ENCODE peak calls at places on chromosomes 5 and 9, in six cellular contexts. E is upper lobe of left lung, B is HCT116, X is body of pancreas, G is adrenal gland, U is transverse colon. I is an unnamed sample.

GRCh38 chr9:98375138-98375726 is 119.8 kb upstream of the TBC1D2 start:
- DNase-seq in E (no peak), B (no peak), X (no peak), G (no peak), U (no peak), I (no peak)

GRCh38 chr5:127001621-127002296 is 28.6 kb downstream of the MARCHF3 start:
- DNase-seq in E (no peak), B (no peak), X (no peak), G (peak; percentile 64), U (no peak), I (no peak)

GRCh38 chr9:134175808-134176598 is 11.6 kb upstream of the RNU6ATAC start:
- DNase-seq in E (peak; percentile 80), B (no peak), X (no peak), G (peak; percentile 53), U (no peak), I (no peak)

GRCh38 chr9:35829084-35829763 is at the start of gene TMEM8B:
- DNase-seq in E (peak; percentile 100), B (peak; percentile 76), X (peak; percentile 96), G (peak; percentile 99), U (peak; percentile 97), I (peak; percentile 97)

GRCh38 chr5:6636293-6636692 is 3.1 kb downstream of the SRD5A1 start:
- DNase-seq in E (no peak), B (no peak), X (no peak), G (no peak), U (no peak), I (no peak)

GRCh38 chr9:87421734-87422133 is 75.9 kb upstream of the DAPK1 start:
- DNase-seq in E (no peak), B (no peak), X (no peak), G (no peak), U (no peak), I (no peak)

GRCh38 chr9:4508246-4508906 is 18.1 kb downstream of the SLC1A1 start:
- DNase-seq in E (no peak), B (no peak), X (no peak), G (no peak), U (no peak), I (no peak)

GRCh38 chr5:163397368-163397767 is 40.0 kb upstream of the CCNG1 start:
- DNase-seq in E (no peak), B (no peak), X (no peak), G (no peak), U (no peak), I (no peak)

GRCh38 chr5:138989720-138990119 is 114.6 kb upstream of the LRRTM2 start:
- DNase-seq in E (no peak), B (no peak), X (no peak), G (peak; percentile 89), U (no peak), I (no peak)

GRCh38 chr5:160293386-160293785 is 19.0 kb downstream of the CCNJL start:
- DNase-seq in E (no peak), B (no peak), X (no peak), G (no peak), U (no peak), I (no peak)

GRCh38 chr5:42951847-42952411 is 88.2 kb downstream of the ANXA2R start:
- DNase-seq in E (peak; percentile 88), B (no peak), X (no peak), G (peak; percentile 16), U (peak; percentile 33), I (no peak)

GRCh38 chr5:1074226-1074625 is 37.6 kb downstream of the SLC12A7 start:
- DNase-seq in E (peak; percentile 79), B (no peak), X (no peak), G (no peak), U (no peak), I (no peak)

GRCh38 chr5:141272906-141273305 is 27.7 kb downstream of the PCDHB15 start:
- DNase-seq in E (no peak), B (no peak), X (no peak), G (no peak), U (no peak), I (no peak)

GRCh38 chr9:78001946-78002731 is 29.5 kb downstream of the GNAQ start:
- DNase-seq in E (no peak), B (no peak), X (no peak), G (no peak), U (no peak), I (no peak)

GRCh38 chr5:181189363-181189961 is 15.5 kb downstream of the TRIM7 start:
- DNase-seq in E (peak; percentile 91), B (no peak), X (peak; percentile 33), G (peak; percentile 23), U (peak; percentile 45), I (no peak)

GRCh38 chr5:96478983-96479382 is 45.9 kb upstream of the PCSK1 start:
- DNase-seq in E (no peak), B (no peak), X (peak; percentile 18), G (no peak), U (no peak), I (no peak)

GRCh38 chr5:145925353-145925752 is 11.0 kb upstream of the SH3RF2 start:
- DNase-seq in E (no peak), B (no peak), X (no peak), G (no peak), U (no peak), I (no peak)

GRCh38 chr5:74141053-74141452 is 499.5 kb downstream of the ENC1 start:
- DNase-seq in E (no peak), B (no peak), X (no peak), G (no peak), U (no peak), I (no peak)

GRCh38 chr9:86721843-86722705 is 225.2 kb downstream of the GAS1 start:
- DNase-seq in E (no peak), B (no peak), X (peak; percentile 43), G (peak; percentile 17), U (no peak), I (peak; percentile 47)

GRCh38 chr9:35164711-35165110 is 2.9 kb downstream of the UNC13B start:
- DNase-seq in E (no peak), B (no peak), X (no peak), G (no peak), U (no peak), I (no peak)

GRCh38 chr5:142096382-142096781 is 12.2 kb upstream of the NDFIP1 start:
- DNase-seq in E (no peak), B (no peak), X (no peak), G (no peak), U (no peak), I (no peak)

GRCh38 chr9:127828262-127829031 is 25.8 kb downstream of the FPGS start:
- DNase-seq in E (peak; percentile 91), B (peak; percentile 41), X (peak; percentile 76), G (peak; percentile 92), U (peak; percentile 79), I (peak; percentile 87)
- TF ChIP-seq POLR2A in E (peak; percentile 80), B (peak; percentile 57), X (peak; percentile 64), G (peak; percentile 58), U (peak; percentile 57), I (peak; percentile 84)

GRCh38 chr9:23771746-23772145 is 54.3 kb downstream of the ELAVL2 start:
- DNase-seq in E (no peak), B (no peak), X (no peak), G (no peak), U (no peak), I (no peak)

GRCh38 chr9:23772384-23772783 is 53.7 kb downstream of the ELAVL2 start:
- DNase-seq in E (no peak), B (no peak), X (no peak), G (no peak), U (no peak), I (no peak)

GRCh38 chr9:23768861-23769260 is 57.2 kb downstream of the ELAVL2 start:
- DNase-seq in E (no peak), B (no peak), X (no peak), G (no peak), U (no peak), I (no peak)

GRCh38 chr9:23769307-23769935 is 56.6 kb downstream of the ELAVL2 start:
- DNase-seq in E (no peak), B (no peak), X (no peak), G (no peak), U (peak; percentile 11), I (no peak)

DNA sequence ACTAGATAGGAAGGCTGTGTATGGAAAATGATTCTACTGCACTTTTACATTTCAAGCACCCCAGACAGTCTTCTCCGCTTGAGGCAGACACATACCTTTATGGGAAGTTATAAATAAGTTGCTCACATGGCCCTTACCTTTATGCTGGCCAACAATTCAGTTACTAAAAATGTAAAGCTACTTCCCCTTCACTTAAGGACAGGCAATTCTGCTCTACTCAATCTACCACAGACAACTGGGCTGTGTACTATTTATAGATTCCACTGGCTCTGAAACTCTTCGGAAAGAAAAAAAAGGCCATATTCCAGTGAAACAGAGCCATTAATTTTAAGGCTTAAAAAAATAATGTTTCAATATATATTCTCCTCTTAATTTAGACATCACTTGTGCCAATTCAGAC is 59.4 kb downstream of the ELAVL2 start:
- DNase-seq in E (no peak), B (no peak), X (no peak), G (no peak), U (no peak), I (no peak)
- H3K27ac ChIP-seq in E (no peak overlapping the region), B (no peak overlapping the region), X (no peak overlapping the region), G (no peak overlapping the region), U (no peak overlapping the region), I (no peak overlapping the region)

DNA sequence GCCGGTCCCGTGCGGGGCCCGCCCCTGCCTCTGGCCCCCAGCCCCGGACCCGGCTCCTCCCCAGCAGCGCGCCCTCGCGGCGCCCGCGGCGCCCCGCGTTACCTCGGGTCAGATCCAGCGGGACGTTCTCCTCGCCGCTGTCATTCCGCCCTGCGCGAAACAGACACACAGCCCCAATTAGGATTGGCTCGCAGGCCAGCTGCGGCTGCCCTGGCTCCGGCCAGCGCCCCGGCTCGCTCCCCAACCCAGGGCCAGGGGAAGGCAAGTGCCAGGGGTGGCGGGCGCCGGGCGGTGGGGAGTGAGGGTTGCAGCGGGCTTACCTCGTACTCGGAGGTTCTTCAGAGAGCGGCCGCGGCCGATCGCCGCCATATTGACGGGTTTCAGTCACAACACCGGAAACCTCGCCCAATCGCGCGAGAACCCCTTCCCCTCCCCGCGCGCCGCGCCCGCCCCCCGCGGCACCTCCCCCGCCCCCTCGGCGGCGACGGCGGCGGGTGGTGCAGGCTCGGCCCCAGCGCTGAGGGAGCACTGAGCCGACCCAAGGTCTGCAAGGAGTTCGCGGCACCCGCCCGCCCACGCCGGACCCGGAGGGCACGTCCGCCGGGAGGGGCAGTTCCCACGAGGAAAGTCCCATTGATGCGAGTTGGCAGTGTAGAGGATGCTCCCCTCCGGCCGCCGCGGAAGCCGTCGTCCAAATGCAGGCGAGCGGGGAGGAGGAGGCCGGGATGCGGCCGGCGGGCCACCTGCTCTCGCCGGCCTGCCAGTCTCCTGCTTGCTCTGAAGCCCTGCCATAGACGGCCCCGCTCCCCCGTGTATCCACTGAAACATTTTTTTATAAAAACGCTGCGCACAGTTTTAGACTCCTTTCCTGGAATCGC is at the start of gene RICTOR:
- DNase-seq in E (peak; percentile 98), B (no peak), X (peak; percentile 88), G (peak; percentile 90), U (peak; percentile 92), I (peak; percentile 85)
- TF ChIP-seq POLR2A in E (peak; percentile 54), B (no peak), X (peak; percentile 69), G (no peak), U (peak; percentile 65), I (peak; percentile 71)

GRCh38 chr9:93095205-93096130 is 549 bp upstream of the CARD19 start:
- DNase-seq in E (peak; percentile 100), B (peak; percentile 96), X (peak; percentile 100), G (peak; percentile 100), U (peak; percentile 100), I (peak; percentile 100)

GRCh38 chr9:93093081-93093448 is 3.0 kb upstream of the CARD19 start:
- DNase-seq in E (no peak), B (no peak), X (peak; percentile 8), G (peak; percentile 47), U (no peak), I (no peak)

GRCh38 chr9:93092171-93092991 is 3.6 kb upstream of the CARD19 start:
- DNase-seq in E (no peak), B (no peak), X (peak; percentile 9), G (no peak), U (peak; percentile 7), I (peak; percentile 14)

GRCh38 chr9:93094294-93095204 is 1.5 kb upstream of the CARD19 start:
- DNase-seq in E (no peak), B (no peak), X (peak; percentile 51), G (peak; percentile 70), U (peak; percentile 63), I (peak; percentile 69)

GRCh38 chr9:93093449-93094293 is 2.3 kb upstream of the CARD19 start:
- DNase-seq in E (no peak), B (no peak), X (no peak), G (peak; percentile 53), U (peak; percentile 42), I (peak; percentile 17)
- H3K27ac ChIP-seq in E (peak overlapping the region; percentile 98), B (peak overlapping the region; percentile 7), X (no peak overlapping the region), G (no peak overlapping the region), U (peak overlapping the region; percentile 95), I (peak overlapping the region; percentile 100)

I was measured in gastrocnemius medialis.